ENCODE peak calls at places on chromosomes 4 and X, in six cellular contexts. One of them, this sample, is unnamed.
A peak's percentile ranks its signal among the peaks of the same experiment; 100 is the strongest.

GRCh38 chr4:8506373-8507250 is 66.0 kb downstream of the TRMT44 start:
- DNase-seq in H9: peak; percentile 59
- DNase-seq in mesenchymal stem cell: peak; percentile 16
- DNase-seq in neuronal stem cell: peak; percentile 36
- DNase-seq in mesendoderm: peak; percentile 63
- DNase-seq in H1: no peak
- DNase-seq in this sample: peak; percentile 74

GRCh38 chr4:8541981-8542715 is 38.0 kb upstream of the GPR78 start:
- DNase-seq in H9: no peak
- DNase-seq in mesenchymal stem cell: no peak
- DNase-seq in neuronal stem cell: no peak
- DNase-seq in mesendoderm: no peak
- DNase-seq in H1: no peak
- DNase-seq in this sample: no peak

GRCh38 chr4:52837716-52838558 is 24.2 kb upstream of the RASL11B start:
- DNase-seq in H9: no peak
- DNase-seq in mesenchymal stem cell: peak; percentile 80
- DNase-seq in neuronal stem cell: no peak
- DNase-seq in mesendoderm: peak; percentile 93
- DNase-seq in H1: no peak
- DNase-seq in this sample: peak; percentile 66

GRCh38 chr4:74189331-74190043 is 31.6 kb downstream of the MTHFD2L start:
- DNase-seq in H9: no peak
- DNase-seq in mesenchymal stem cell: peak; percentile 68
- DNase-seq in neuronal stem cell: peak; percentile 32
- DNase-seq in mesendoderm: peak; percentile 66
- DNase-seq in H1: no peak
- DNase-seq in this sample: peak; percentile 55

GRCh38 chrX:150200820-150201287 is 162.3 kb upstream of the MAMLD1 start:
- DNase-seq in H9: no peak
- DNase-seq in mesenchymal stem cell: peak; percentile 97
- DNase-seq in neuronal stem cell: no peak
- DNase-seq in mesendoderm: peak; percentile 79
- DNase-seq in H1: no peak
- DNase-seq in this sample: peak; percentile 98

GRCh38 chr4:98253499-98253898 is 7.7 kb upstream of the RAP1GDS1 start:
- DNase-seq in H9: no peak
- DNase-seq in mesenchymal stem cell: no peak
- DNase-seq in neuronal stem cell: no peak
- DNase-seq in mesendoderm: no peak
- DNase-seq in H1: no peak
- DNase-seq in this sample: no peak

GRCh38 chrX:16002185-16002584 is 121.2 kb upstream of the GRPR start:
- DNase-seq in H9: no peak
- DNase-seq in mesenchymal stem cell: no peak
- DNase-seq in neuronal stem cell: no peak
- DNase-seq in mesendoderm: peak; percentile 54
- DNase-seq in H1: no peak
- DNase-seq in this sample: no peak

GRCh38 chr4:40423735-40424134 is 88.6 kb downstream of the CHRNA9 start:
- DNase-seq in H9: no peak
- DNase-seq in mesenchymal stem cell: peak; percentile 21
- DNase-seq in neuronal stem cell: no peak
- DNase-seq in mesendoderm: peak; percentile 41
- DNase-seq in H1: no peak
- DNase-seq in this sample: peak; percentile 58

DNA sequence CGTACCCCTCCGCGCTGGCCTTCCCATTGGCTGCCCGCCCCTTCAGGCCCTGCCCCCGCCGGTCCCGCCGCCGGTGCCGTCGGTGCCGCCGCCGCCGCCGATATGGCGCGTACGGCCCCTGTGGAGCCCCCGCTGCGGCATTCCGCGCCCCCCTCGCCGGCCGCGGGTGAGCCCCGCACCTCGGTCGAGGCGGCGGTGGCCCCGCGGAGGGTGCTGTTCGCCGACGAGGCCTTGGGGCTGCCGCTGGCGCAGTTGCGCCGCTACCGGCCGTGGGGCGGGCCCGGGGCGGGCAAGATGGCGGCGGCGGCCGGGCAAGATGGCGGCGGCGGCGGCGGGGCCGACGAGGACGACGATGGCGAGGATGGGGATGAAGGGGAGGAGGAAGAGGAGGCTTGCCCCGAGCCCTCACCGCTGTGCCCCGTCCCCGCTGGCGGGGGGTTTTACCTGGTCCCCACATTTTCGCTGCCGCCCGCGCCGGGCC is at the start of gene PPP1R3F:
- DNase-seq in H9: no peak
- DNase-seq in mesenchymal stem cell: no peak
- DNase-seq in neuronal stem cell: no peak
- DNase-seq in mesendoderm: no peak
- DNase-seq in H1: no peak
- DNase-seq in this sample: no peak
- H3K4ac ChIP-seq in H9: no peak within 1 kb of the TSS
- H3K4ac ChIP-seq in mesenchymal stem cell: peak within 1 kb of the TSS; percentile 95
- H3K4ac ChIP-seq in neuronal stem cell: peak within 1 kb of the TSS; percentile 76
- H3K4ac ChIP-seq in mesendoderm: peak within 1 kb of the TSS; percentile 56
- H3K4ac ChIP-seq in H1: peak within 1 kb of the TSS; percentile 91
- H3K4ac ChIP-seq in this sample: peak within 1 kb of the TSS; percentile 100

DNA sequence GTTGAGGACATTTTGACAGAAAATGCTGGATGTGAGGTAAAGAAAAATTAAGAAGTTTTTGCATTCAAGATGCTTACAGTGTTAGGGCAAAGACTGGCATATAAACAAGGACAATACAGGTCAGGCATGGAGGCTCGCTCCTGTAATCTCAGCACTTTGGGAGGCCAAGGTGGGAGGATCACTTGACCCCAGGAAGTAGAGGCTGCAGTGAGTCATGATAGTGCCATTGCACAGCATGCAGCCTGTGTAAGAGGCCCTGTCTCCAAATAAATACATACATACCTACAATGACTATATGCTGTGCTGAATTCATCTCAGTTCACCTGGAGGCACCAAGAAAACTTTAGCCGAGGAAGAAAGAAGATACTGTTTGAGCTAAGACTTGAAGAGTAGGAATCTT is 2.3 kb downstream of the MAGT1 start:
- DNase-seq in H9: no peak
- DNase-seq in mesenchymal stem cell: no peak
- DNase-seq in neuronal stem cell: no peak
- DNase-seq in mesendoderm: no peak
- DNase-seq in H1: no peak
- DNase-seq in this sample: no peak
- H3K4ac ChIP-seq in H9: no peak overlapping the region
- H3K4ac ChIP-seq in mesenchymal stem cell: no peak overlapping the region
- H3K4ac ChIP-seq in neuronal stem cell: no peak overlapping the region
- H3K4ac ChIP-seq in mesendoderm: no peak overlapping the region
- H3K4ac ChIP-seq in H1: no peak overlapping the region
- H3K4ac ChIP-seq in this sample: no peak overlapping the region

DNA sequence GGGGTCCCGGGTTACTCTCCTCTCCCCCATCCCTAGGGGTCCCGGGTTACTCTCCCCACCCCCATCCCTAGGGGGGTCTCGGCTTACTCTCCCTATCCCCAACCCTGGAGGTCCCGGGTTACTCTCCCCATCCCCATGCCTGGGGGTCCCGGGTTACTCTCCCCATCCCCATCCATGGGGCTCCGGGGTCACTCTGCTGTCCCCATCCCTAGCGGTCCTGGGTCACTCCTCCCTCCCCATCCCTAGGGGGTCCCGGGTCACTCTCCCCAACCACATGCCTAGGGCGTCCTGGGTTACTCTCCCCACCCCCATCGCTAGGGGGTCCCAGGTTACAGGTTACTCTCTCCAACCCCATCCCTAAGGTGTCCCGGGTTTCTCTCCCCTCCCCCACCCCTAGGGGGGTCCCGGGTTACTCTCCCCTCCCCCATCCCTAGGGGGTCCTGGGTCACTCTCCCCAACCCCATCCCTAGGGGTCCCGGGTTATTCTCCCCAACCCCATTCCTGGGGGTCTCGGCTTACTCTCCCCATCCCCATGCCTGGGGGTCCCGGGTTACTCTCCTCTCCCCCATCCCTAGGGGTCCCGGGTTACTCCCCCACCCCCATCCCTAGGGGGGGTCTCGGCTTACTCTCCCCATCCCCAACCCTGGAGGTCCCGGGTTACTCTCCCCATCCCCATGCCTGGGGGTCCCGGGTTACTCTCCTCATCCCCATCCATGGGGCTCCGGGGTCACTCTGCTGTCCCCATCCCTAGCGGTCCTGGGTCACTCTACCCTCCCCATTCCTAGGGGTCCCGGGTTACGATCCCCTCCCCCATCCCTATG is 823 bp downstream of the ASMTL start:
- DNase-seq in H9: peak; percentile 28
- DNase-seq in mesenchymal stem cell: no peak
- DNase-seq in neuronal stem cell: no peak
- DNase-seq in mesendoderm: no peak
- DNase-seq in H1: no peak
- DNase-seq in this sample: no peak
- H3K4ac ChIP-seq in H9: no peak overlapping the region
- H3K4ac ChIP-seq in mesenchymal stem cell: peak overlapping the region; percentile 62
- H3K4ac ChIP-seq in neuronal stem cell: no peak overlapping the region
- H3K4ac ChIP-seq in mesendoderm: no peak overlapping the region
- H3K4ac ChIP-seq in H1: no peak overlapping the region
- H3K4ac ChIP-seq in this sample: no peak overlapping the region

GRCh38 chr4:145180298-145181090 is at the start of gene OTUD4:
- DNase-seq in H9: peak; percentile 96
- DNase-seq in mesenchymal stem cell: peak; percentile 96
- DNase-seq in neuronal stem cell: peak; percentile 92
- DNase-seq in mesendoderm: peak; percentile 98
- DNase-seq in H1: peak; percentile 90
- DNase-seq in this sample: peak; percentile 94
- H3K4ac ChIP-seq in H9: no peak within 1 kb of the TSS
- H3K4ac ChIP-seq in mesenchymal stem cell: peak within 1 kb of the TSS; percentile 70
- H3K4ac ChIP-seq in neuronal stem cell: no peak within 1 kb of the TSS
- H3K4ac ChIP-seq in mesendoderm: peak within 1 kb of the TSS; percentile 84
- H3K4ac ChIP-seq in H1: no peak within 1 kb of the TSS
- H3K4ac ChIP-seq in this sample: peak within 1 kb of the TSS; percentile 89

DNA sequence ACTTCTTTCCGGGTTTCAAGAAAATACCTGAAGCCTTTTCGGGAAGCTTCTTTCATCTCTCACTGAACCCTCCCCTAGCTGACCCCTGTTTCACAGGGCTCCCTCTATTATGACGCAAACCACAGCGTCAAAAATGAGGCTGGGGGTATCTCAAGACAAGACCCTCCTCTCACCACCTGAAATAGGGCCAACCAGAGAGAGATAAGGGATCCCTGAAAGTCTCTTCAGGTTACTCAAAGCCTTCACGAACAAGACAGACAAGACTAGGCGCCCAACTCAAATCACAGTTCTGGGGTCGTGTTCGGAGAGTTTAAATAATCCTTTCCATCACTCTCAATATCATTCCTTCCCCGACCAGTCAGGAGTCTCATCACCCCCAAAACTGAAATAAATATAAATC is 1.2 kb downstream of the PHF8 start:
- DNase-seq in H9: no peak
- DNase-seq in mesenchymal stem cell: peak; percentile 10
- DNase-seq in neuronal stem cell: peak; percentile 2
- DNase-seq in mesendoderm: no peak
- DNase-seq in H1: no peak
- DNase-seq in this sample: no peak
- H3K4ac ChIP-seq in H9: no peak overlapping the region
- H3K4ac ChIP-seq in mesenchymal stem cell: no peak overlapping the region
- H3K4ac ChIP-seq in neuronal stem cell: no peak overlapping the region
- H3K4ac ChIP-seq in mesendoderm: no peak overlapping the region
- H3K4ac ChIP-seq in H1: no peak overlapping the region
- H3K4ac ChIP-seq in this sample: peak overlapping the region; percentile 45

GRCh38 chr4:128388352-128388630 is 100.7 kb upstream of the PGRMC2 start:
- DNase-seq in H9: no peak
- DNase-seq in mesenchymal stem cell: peak; percentile 51
- DNase-seq in neuronal stem cell: no peak
- DNase-seq in mesendoderm: peak; percentile 47
- DNase-seq in H1: no peak
- DNase-seq in this sample: no peak

GRCh38 chr4:128386761-128387599 is 99.4 kb upstream of the PGRMC2 start:
- DNase-seq in H9: no peak
- DNase-seq in mesenchymal stem cell: peak; percentile 99
- DNase-seq in neuronal stem cell: no peak
- DNase-seq in mesendoderm: peak; percentile 47
- DNase-seq in H1: no peak
- DNase-seq in this sample: peak; percentile 97

GRCh38 chr4:128385683-128386304 is 98.2 kb upstream of the PGRMC2 start:
- DNase-seq in H9: no peak
- DNase-seq in mesenchymal stem cell: peak; percentile 99
- DNase-seq in neuronal stem cell: no peak
- DNase-seq in mesendoderm: peak; percentile 87
- DNase-seq in H1: no peak
- DNase-seq in this sample: peak; percentile 80

GRCh38 chr4:128385199-128385598 is 97.6 kb upstream of the PGRMC2 start:
- DNase-seq in H9: no peak
- DNase-seq in mesenchymal stem cell: no peak
- DNase-seq in neuronal stem cell: no peak
- DNase-seq in mesendoderm: peak; percentile 66
- DNase-seq in H1: no peak
- DNase-seq in this sample: no peak

DNA sequence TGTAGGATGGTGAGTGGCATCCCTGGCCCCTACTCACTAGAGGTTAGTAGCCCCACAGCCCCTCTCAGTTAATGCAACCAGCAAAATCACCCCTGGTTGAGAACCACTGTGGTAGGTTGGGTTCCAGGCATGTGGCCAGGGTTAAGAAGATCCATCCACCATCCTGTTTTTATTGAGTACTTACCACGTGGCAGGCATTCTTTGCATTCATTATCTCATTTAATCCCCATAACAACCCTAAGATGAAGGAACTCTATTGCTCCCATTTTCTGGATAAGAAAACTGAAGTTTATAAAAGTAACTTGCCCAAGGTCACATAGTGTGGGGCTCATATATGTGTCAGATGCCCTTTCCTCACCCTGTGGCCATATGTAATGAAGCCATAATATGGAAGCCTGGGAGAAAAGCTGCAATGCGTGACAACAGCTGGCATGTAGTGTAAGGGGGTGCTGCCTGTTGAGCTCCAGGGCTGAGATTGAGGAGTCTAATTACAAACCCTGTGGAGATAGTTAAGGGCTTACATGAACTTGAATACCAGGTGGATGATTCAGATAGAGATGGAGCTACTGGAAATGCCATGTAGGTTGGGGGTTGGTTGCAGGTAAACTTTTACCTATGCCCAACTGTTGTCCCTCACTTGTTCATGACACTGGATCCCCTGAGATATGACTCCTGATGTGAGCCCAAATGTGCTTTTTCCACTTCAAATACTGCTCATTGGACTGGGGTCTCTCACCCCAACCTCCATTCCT is 100.2 kb upstream of the PGRMC2 start:
- DNase-seq in H9: no peak
- DNase-seq in mesenchymal stem cell: peak; percentile 37
- DNase-seq in neuronal stem cell: no peak
- DNase-seq in mesendoderm: peak; percentile 52
- DNase-seq in H1: no peak
- DNase-seq in this sample: peak; percentile 43
- H3K4ac ChIP-seq in H9: no peak overlapping the region
- H3K4ac ChIP-seq in mesenchymal stem cell: peak overlapping the region; percentile 93
- H3K4ac ChIP-seq in neuronal stem cell: no peak overlapping the region
- H3K4ac ChIP-seq in mesendoderm: no peak overlapping the region
- H3K4ac ChIP-seq in H1: no peak overlapping the region
- H3K4ac ChIP-seq in this sample: peak overlapping the region; percentile 94

GRCh38 chrX:40720811-40721210 is 14.5 kb downstream of the MED14 start:
- DNase-seq in H9: no peak
- DNase-seq in mesenchymal stem cell: no peak
- DNase-seq in neuronal stem cell: no peak
- DNase-seq in mesendoderm: no peak
- DNase-seq in H1: no peak
- DNase-seq in this sample: no peak
- H3K4ac ChIP-seq in H9: no peak overlapping the region
- H3K4ac ChIP-seq in mesenchymal stem cell: no peak overlapping the region
- H3K4ac ChIP-seq in neuronal stem cell: no peak overlapping the region
- H3K4ac ChIP-seq in mesendoderm: no peak overlapping the region
- H3K4ac ChIP-seq in H1: no peak overlapping the region
- H3K4ac ChIP-seq in this sample: no peak overlapping the region